ENCODE peak calls at places on chromosomes 5 and 9, in nine cellular contexts. Q, W, E, D, K, G, R, V and T are unnamed samples.

GRCh38 chr5:160169326-160169725 is 50.1 kb upstream of the PWWP2A start:
- DNase-seq in W (no peak), Q (no peak), E (no peak), K (peak), V (no peak), G (peak), R (peak), D (peak), T (no peak)

GRCh38 chr5:34655354-34655991 is 655 bp upstream of the RAI14 start:
- DNase-seq in D (peak), Q (peak), E (no peak), K (peak), G (peak), W (peak), V (peak), R (peak), T (peak)

GRCh38 chr5:167839065-167839464 is 452.4 kb upstream of the WWC1 start:
- DNase-seq in R (no peak), E (no peak), Q (no peak), K (peak), V (no peak), G (no peak), D (no peak), W (no peak), T (no peak)

GRCh38 chr5:10307206-10308148 is at the start of gene CMBL:
- DNase-seq in Q (peak), W (peak), E (peak), G (no peak), V (peak), R (peak), D (peak), K (peak), T (peak)

GRCh38 chr5:83844320-83845068 is 123.8 kb upstream of the HAPLN1 start:
- DNase-seq in E (no peak), G (no peak), R (peak), W (no peak), Q (no peak), D (peak), V (peak), K (peak), T (no peak)

GRCh38 chr9:79799691-79800345 is 228.1 kb downstream of the TLE4 start:
- DNase-seq in Q (no peak), E (no peak), G (no peak), V (no peak), W (no peak), K (no peak), R (peak), D (peak), T (no peak)

GRCh38 chr9:112439171-112439570 is 47.5 kb upstream of the KIAA1958 start:
- DNase-seq in V (no peak), K (no peak), E (no peak), W (no peak), G (no peak), R (no peak), Q (no peak), D (no peak), T (no peak)

GRCh38 chr9:114317665-114318357 is 5.1 kb upstream of the ORM1 start:
- DNase-seq in W (peak), E (no peak), D (peak), R (peak), Q (no peak), V (no peak), K (peak), G (no peak), T (no peak)

GRCh38 chr5:176632777-176633176 is 2.3 kb downstream of the EIF4E1B start:
- DNase-seq in E (no peak), R (no peak), K (no peak), D (no peak), Q (no peak), V (no peak), G (no peak), W (no peak), T (no peak)

GRCh38 chr9:70260606-70261005 is 1.8 kb downstream of the SMC5 start:
- DNase-seq in K (no peak), W (no peak), R (no peak), D (no peak), E (no peak), V (no peak), G (no peak), Q (no peak), T (no peak)

GRCh38 chr5:893137-893506 is 438 bp downstream of the TRIP13 start:
- DNase-seq in G (no peak), W (no peak), V (no peak), R (no peak), Q (no peak), E (no peak), D (no peak), K (no peak), T (no peak)

GRCh38 chr5:173474881-173475287 is 141.6 kb downstream of the BOD1 start:
- DNase-seq in E (no peak), V (no peak), G (peak), R (peak), W (no peak), D (peak), Q (no peak), K (peak), T (no peak)

GRCh38 chr5:1754531-1755220 is 45.0 kb downstream of the MRPL36 start:
- DNase-seq in Q (no peak), V (no peak), G (no peak), R (no peak), D (no peak), W (peak), K (no peak), E (no peak), T (no peak)

GRCh38 chr5:72441094-72441723 is 66.0 kb downstream of the ZNF366 start:
- DNase-seq in V (no peak), W (no peak), G (peak), E (no peak), Q (no peak), R (no peak), K (peak), D (no peak), T (no peak)

GRCh38 chr9:81387360-81387759 is 302.0 kb downstream of the TLE1 start:
- DNase-seq in V (no peak), D (no peak), E (no peak), R (no peak), G (no peak), Q (no peak), K (no peak), W (no peak), T (no peak)

GRCh38 chr5:55371145-55371544 is 63.4 kb downstream of the MTREX start:
- DNase-seq in W (no peak), G (no peak), D (no peak), V (no peak), Q (no peak), K (no peak), R (no peak), E (no peak), T (no peak)

GRCh38 chr9:131517761-131518190 is 13.3 kb downstream of the UCK1 start:
- DNase-seq in R (no peak), G (no peak), D (no peak), E (no peak), W (no peak), V (no peak), Q (no peak), K (no peak), T (no peak)

GRCh38 chr9:94554439-94555331 is at the start of gene PCAT7:
- DNase-seq in V (peak), G (peak), R (peak), W (peak), K (peak), D (peak), E (no peak), Q (peak), T (peak)

GRCh38 chr5:67581203-67581602 is 384.6 kb upstream of the CD180 start:
- DNase-seq in R (no peak), D (no peak), Q (no peak), V (no peak), K (peak), W (no peak), E (no peak), G (peak), T (no peak)

GRCh38 chr5:54184797-54185196 is 125.6 kb downstream of the ARL15 start:
- DNase-seq in Q (no peak), K (no peak), R (no peak), E (no peak), D (no peak), V (no peak), G (no peak), W (no peak), T (no peak)

GRCh38 chr5:31194892-31195291 is 1.4 kb downstream of the CDH6 start:
- DNase-seq in W (no peak), D (no peak), R (no peak), K (no peak), E (no peak), G (no peak), Q (no peak), V (no peak), T (no peak)

GRCh38 chr5:100623719-100624118 is 88.5 kb downstream of the FAM174A start:
- DNase-seq in Q (no peak), R (peak), K (peak), W (no peak), G (peak), D (peak), E (no peak), V (peak), T (no peak)

GRCh38 chr9:77752566-77752965 is 104.4 kb upstream of the GNA14 start:
- DNase-seq in W (no peak), K (peak), E (no peak), G (peak), D (peak), V (no peak), Q (no peak), R (peak), T (no peak)

GRCh38 chr5:68505917-68506860 is 290.6 kb downstream of the PIK3R1 start:
- DNase-seq in G (peak), D (peak), Q (peak), E (no peak), V (no peak), R (peak), K (no peak), W (no peak), T (no peak)

GRCh38 chr5:1244976-1245375 is 19.8 kb downstream of the SLC6A18 start:
- DNase-seq in V (no peak), K (no peak), E (no peak), W (no peak), Q (peak), G (no peak), D (no peak), R (no peak), T (peak)

GRCh38 chr5:140346348-140347221 is at the start of gene HBEGF:
- DNase-seq in W (peak), K (peak), D (peak), V (peak), G (peak), R (peak), E (peak), Q (peak), T (peak)
- TF ChIP-seq CTCF in W (peak), K (peak), D (peak), V (peak), G (peak), R (peak), E (peak), Q (peak), T (peak)

GRCh38 chr9:71975833-71976232 is 64.4 kb downstream of the C9orf85 start:
- DNase-seq in W (no peak), G (no peak), E (no peak), V (no peak), Q (no peak), R (peak), D (peak), K (peak), T (no peak)
- TF ChIP-seq CTCF in W (no peak), G (peak), E (no peak), V (no peak), Q (no peak), R (peak), D (peak), K (peak), T (no peak)

DNA sequence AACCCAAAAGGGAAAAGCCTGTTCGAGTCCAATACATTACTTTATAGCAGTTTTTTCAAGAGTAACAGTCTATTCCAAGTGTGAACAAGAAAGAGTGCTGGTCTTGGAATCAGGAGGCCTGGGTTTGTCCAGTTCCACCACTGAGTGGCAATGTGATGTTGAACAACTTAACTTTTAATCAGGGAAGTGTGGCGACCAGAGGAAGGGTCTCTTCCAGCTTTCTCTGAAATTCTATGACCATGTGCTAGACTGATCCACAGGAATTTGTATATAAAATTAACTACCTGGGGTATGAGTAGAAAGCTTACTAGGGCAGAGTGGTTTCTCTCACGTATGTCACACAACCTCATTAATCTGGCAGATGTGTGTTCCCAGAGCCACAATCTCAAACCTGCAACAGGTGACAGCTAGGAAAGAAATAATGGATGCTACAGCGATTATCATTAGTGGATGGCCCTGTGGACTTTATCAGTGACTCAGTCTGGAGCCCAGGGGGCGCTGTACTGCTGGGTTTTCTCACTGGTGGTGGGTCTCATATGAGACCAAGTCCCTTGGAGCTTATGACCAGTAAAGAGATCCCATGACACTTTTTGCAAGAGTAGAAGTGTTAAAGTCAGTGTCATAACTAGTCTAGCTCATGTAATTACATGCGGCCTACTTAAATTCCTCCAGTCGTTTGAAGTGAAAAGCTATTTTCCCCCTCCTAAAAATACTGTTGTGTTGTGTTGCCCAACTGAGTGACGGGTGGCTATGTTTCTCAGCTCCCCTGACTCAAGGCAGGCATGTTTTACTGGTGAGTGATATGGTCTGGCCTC is 116.5 kb downstream of the GDNF start:
- DNase-seq in Q (peak), W (no peak), D (peak), G (no peak), E (no peak), V (no peak), R (no peak), K (peak), T (peak)
- TF ChIP-seq CTCF in Q (peak), W (peak), D (peak), G (peak), E (no peak), V (peak), R (peak), K (peak), T (peak)

GRCh38 chr9:71355884-71356283 is 234.5 kb upstream of the TRPM3 start:
- DNase-seq in W (no peak), G (no peak), E (no peak), V (no peak), R (no peak), Q (no peak), D (no peak), K (no peak), T (peak)
- TF ChIP-seq CTCF in W (no peak), G (no peak), E (no peak), V (no peak), R (no peak), Q (no peak), D (no peak), K (no peak), T (peak)

DNA sequence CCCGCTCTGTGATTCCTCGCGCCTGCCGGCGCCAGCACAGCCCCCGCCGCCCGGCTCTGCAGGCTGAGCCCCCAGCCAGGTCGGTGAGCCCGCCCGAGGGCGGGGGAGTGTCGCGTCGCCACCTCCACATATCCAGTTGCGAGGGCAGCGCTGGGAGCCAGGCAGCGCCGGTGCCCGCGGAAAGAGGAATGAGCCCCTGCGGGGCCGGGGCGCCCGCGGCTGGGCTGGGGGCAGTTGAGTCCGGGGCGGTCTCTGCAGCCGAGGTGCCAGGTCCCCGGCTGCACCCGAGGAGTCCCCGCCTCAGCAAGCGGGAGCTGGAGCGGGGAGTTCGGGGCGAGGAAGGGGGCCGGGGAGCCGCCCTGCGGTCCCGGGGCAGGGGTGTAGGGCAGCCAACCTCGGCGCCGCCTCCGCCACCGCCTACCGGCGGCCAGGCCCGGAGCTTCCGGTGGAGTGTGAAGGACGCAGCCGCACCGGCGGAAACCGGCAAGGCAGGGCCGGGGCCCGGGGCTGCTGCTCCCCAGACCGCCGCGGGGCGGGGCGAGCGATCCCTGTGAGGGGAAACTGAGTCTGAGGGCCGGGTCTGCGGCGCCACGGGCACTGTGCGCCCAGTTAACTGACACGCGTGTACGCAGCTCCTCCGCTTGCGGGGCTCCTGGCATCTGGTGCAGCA is 2.3 kb upstream of the TRAF1 start:
- DNase-seq in Q (no peak), E (peak), D (peak), W (peak), G (peak), K (peak), R (peak), V (peak), T (peak)
- TF ChIP-seq CTCF in Q (no peak), E (no peak), D (peak), W (peak), G (no peak), K (no peak), R (no peak), V (no peak), T (no peak)

GRCh38 chr9:134438204-134438788 is 112.0 kb downstream of the RXRA start:
- DNase-seq in V (no peak), W (peak), D (no peak), K (no peak), Q (no peak), E (no peak), R (no peak), G (no peak), T (no peak)
- TF ChIP-seq CTCF in V (no peak), W (no peak), D (no peak), K (no peak), Q (no peak), E (no peak), R (no peak), G (no peak), T (no peak)

GRCh38 chr9:130451004-130451390 is 6.2 kb downstream of the ASS1 start:
- DNase-seq in W (no peak), K (no peak), Q (no peak), D (no peak), V (no peak), R (no peak), E (no peak), G (no peak), T (no peak)
- TF ChIP-seq CTCF in W (no peak), K (no peak), Q (no peak), D (no peak), V (no peak), R (no peak), E (no peak), G (no peak), T (no peak)

DNA sequence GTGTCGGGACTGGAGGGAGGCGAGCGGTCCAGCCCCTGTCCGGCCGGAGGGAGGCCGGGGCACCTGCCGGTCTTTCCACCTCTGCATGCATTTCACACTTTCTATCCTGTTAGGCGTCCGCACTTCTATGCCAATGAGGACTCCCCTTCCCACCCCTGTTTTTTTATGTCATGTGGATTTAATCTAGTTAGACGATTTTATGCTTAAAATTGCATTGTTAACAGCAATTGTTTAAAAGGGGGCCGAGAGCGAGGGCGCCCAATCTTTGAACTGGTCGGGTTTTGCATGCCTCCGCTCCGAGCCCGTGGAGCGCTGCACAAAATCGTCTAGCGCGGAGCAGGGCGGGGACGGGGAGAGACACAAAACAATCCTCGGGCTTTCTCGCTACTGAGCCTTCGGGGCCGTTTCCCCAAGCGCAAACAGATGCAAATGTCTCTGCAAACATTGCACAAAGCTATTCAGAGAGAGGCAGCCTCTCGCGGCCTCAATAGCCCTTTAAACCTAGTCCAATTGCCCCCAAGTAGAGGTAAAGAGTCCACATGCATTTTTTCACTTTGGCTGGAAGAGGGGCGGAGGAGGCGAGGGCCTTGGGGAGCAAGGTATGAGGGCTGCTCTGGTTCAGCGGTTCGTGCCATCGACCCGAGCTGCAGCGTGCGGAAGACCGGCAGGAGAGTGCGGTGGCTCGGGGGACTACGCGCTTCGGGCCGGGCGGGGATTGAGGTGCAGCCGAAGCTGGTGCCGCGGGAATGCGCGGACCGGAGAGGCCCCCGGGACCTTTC is 37.5 kb upstream of the TIFAB start:
- DNase-seq in K (no peak), V (no peak), E (no peak), W (no peak), G (peak), R (no peak), Q (no peak), D (peak), T (no peak)
- TF ChIP-seq CTCF in K (no peak), V (no peak), E (no peak), W (no peak), G (no peak), R (no peak), Q (no peak), D (no peak), T (no peak)

GRCh38 chr9:120362446-120362845 is 217.5 kb downstream of the CDK5RAP2 start:
- DNase-seq in R (peak), G (peak), D (peak), E (no peak), V (no peak), W (no peak), Q (no peak), K (no peak), T (no peak)

GRCh38 chr9:120360046-120360445 is 219.9 kb downstream of the CDK5RAP2 start:
- DNase-seq in E (no peak), D (peak), V (no peak), W (no peak), K (peak), R (peak), G (no peak), Q (no peak), T (no peak)

GRCh38 chr9:120363697-120364096 is 216.3 kb downstream of the CDK5RAP2 start:
- DNase-seq in G (no peak), K (no peak), D (peak), Q (no peak), W (no peak), V (no peak), R (peak), E (peak), T (no peak)

GRCh38 chr9:120361531-120361930 is 218.4 kb downstream of the CDK5RAP2 start:
- DNase-seq in W (no peak), E (no peak), K (no peak), G (no peak), D (no peak), R (no peak), Q (no peak), V (no peak), T (no peak)

GRCh38 chr9:120358877-120359276 is 221.1 kb downstream of the CDK5RAP2 start:
- DNase-seq in W (no peak), V (no peak), Q (no peak), R (no peak), G (no peak), K (no peak), D (no peak), E (no peak), T (no peak)
- TF ChIP-seq CTCF in W (no peak), V (no peak), Q (no peak), R (no peak), G (no peak), K (no peak), D (no peak), E (no peak), T (no peak)